ENCODE peak calls at places on chromosomes 11 and 22, in seven cellular contexts. L is fibroblast of lung; K is heart left ventricle; R is esophagus squamous epithelium; J is CD4-positive, CD25-positive, alpha-beta regulatory T cell; D is tibial artery; F is GM23338. V is an unnamed sample.
A peak's percentile ranks its signal among the peaks of the same experiment; 100 is the strongest.

GRCh38 chr11:15663778-15664218 is 549.1 kb downstream of the INSC start:
- DNase-seq in L (no peak), K (no peak), R (no peak), J (no peak), D (no peak), F (peak; percentile 62), V (no peak)

GRCh38 chr11:69000391-69000790 is 12.7 kb downstream of the MRGPRF start:
- DNase-seq in L (no peak), K (peak; percentile 6), R (no peak), J (no peak), D (no peak), F (no peak), V (no peak)

GRCh38 chr11:75577198-75577597 is 15.1 kb downstream of the SERPINH1 start:
- DNase-seq in L (no peak), K (no peak), R (no peak), J (peak; percentile 43), D (no peak), F (peak; percentile 73), V (peak; percentile 76)

GRCh38 chr11:106424111-106424510 is 346.6 kb downstream of the AASDHPPT start:
- DNase-seq in L (peak; percentile 78), K (no peak), R (no peak), J (no peak), D (no peak), F (no peak), V (no peak)

GRCh38 chr22:26724414-26724813 is 67.0 kb downstream of the MIAT start:
- DNase-seq in L (no peak), K (no peak), R (no peak), J (no peak), D (no peak), F (no peak), V (no peak)

GRCh38 chr11:69444381-69445130 is 36.9 kb upstream of the LINC01488 start:
- DNase-seq in L (peak; percentile 94), K (peak; percentile 76), R (no peak), J (no peak), D (peak; percentile 85), F (peak; percentile 60), V (peak; percentile 46)

GRCh38 chr11:66547662-66548009 is 933 bp downstream of the ACTN3 start:
- DNase-seq in L (no peak), K (no peak), R (no peak), J (no peak), D (no peak), F (peak; percentile 73), V (no peak)

GRCh38 chr11:113296447-113297205 is 17.8 kb upstream of the TTC12 start:
- DNase-seq in L (no peak), K (no peak), R (no peak), J (no peak), D (no peak), F (peak; percentile 19), V (no peak)

GRCh38 chr11:71334191-71334590 is 81.8 kb upstream of the SHANK2 start:
- DNase-seq in L (no peak), K (no peak), R (no peak), J (no peak), D (peak; percentile 52), F (no peak), V (no peak)

GRCh38 chr11:65790104-65790901 is 3.4 kb downstream of the OVOL1 start:
- DNase-seq in L (no peak), K (no peak), R (no peak), J (no peak), D (no peak), F (no peak), V (no peak)

GRCh38 chr22:42704896-42705295 is 15.8 kb downstream of the A4GALT start:
- DNase-seq in L (no peak), K (no peak), R (no peak), J (no peak), D (no peak), F (peak; percentile 51), V (no peak)

GRCh38 chr11:88338223-88338661 is 706 bp upstream of the CTSC start:
- DNase-seq in L (peak; percentile 88), K (peak; percentile 37), R (no peak), J (peak; percentile 35), D (peak; percentile 64), F (peak; percentile 41), V (peak; percentile 57)

GRCh38 chr11:105986554-105986953 is 35.5 kb downstream of the MSANTD4 start:
- DNase-seq in L (no peak), K (no peak), R (no peak), J (no peak), D (no peak), F (no peak), V (no peak)

GRCh38 chr22:43743131-43743530 is 69.0 kb downstream of the EFCAB6 start:
- DNase-seq in L (no peak), K (no peak), R (no peak), J (no peak), D (no peak), F (peak; percentile 81), V (no peak)

GRCh38 chr22:37313376-37314314 is 31.3 kb downstream of the CYTH4 start:
- DNase-seq in L (no peak), K (no peak), R (no peak), J (no peak), D (no peak), F (no peak), V (no peak)

GRCh38 chr22:33898121-33898520 is 22.2 kb downstream of the LARGE1 start:
- DNase-seq in L (no peak), K (no peak), R (no peak), J (no peak), D (no peak), F (peak; percentile 66), V (no peak)

GRCh38 chr22:27438271-27438980 is 363.1 kb downstream of the MN1 start:
- DNase-seq in L (peak; percentile 36), K (no peak), R (no peak), J (no peak), D (peak; percentile 80), F (no peak), V (peak; percentile 24)

GRCh38 chr22:21449531-21450319 is 17.5 kb upstream of the TMEM191C start:
- DNase-seq in L (peak; percentile 9), K (peak; percentile 16), R (no peak), J (no peak), D (peak; percentile 55), F (no peak), V (no peak)

GRCh38 chr11:19938051-19938856 is 222.0 kb downstream of the DBX1 start:
- DNase-seq in L (peak; percentile 65), K (no peak), R (no peak), J (no peak), D (no peak), F (peak; percentile 79), V (peak; percentile 48)

DNA sequence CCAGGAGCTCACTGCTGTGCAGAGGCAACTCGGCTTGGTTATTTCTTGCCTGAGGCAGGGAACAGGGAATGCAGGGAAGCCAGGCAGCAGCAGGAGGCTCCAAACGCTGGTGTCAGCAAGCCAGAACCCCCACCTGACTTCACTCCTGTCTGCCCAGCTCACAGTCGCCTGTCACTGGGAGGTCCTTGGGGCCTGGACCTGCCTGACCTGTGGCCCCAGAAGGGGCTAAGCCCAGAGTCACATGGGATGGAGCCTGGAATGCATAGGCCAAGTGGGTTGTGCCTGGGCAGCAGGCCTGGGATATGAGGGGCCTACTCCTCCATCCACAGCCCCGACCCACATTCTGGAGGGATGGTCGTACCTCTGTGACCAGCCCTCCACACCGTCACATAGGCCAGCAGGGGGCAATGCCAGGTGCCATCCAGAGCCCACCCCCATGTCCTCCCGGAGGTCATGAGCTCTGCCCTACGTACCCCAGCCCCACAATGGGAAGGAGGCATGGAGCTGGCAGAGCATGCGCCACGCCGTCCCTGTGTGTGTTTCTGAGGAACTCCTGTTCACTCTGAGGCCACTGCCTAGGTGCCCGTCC is 5.2 kb downstream of the RASSF7 start:
- DNase-seq in L (no peak), K (no peak), R (no peak), J (no peak), D (no peak), F (peak; percentile 44), V (no peak)
- H3K4me1 ChIP-seq in L (peaks cover 2% of the 10 kb centered on the region), K (no peaks in the 10 kb centered on the region), R (peaks cover 81% of the 10 kb centered on the region), J (peaks cover 24% of the 10 kb centered on the region), D (peaks cover 24% of the 10 kb centered on the region), F (peaks cover 16% of the 10 kb centered on the region), V (peaks cover 20% of the 10 kb centered on the region)

GRCh38 chr11:2394818-2395105 is 5.8 kb upstream of the TSSC4 start:
- DNase-seq in L (no peak), K (no peak), R (no peak), J (no peak), D (no peak), F (no peak), V (no peak)
- H3K4me1 ChIP-seq in L (peaks cover 16% of the 10 kb centered on the region), K (peaks cover 7% of the 10 kb centered on the region), R (peaks cover 66% of the 10 kb centered on the region), J (peaks cover 7% of the 10 kb centered on the region), D (peaks cover 39% of the 10 kb centered on the region), F (no peaks in the 10 kb centered on the region), V (peaks cover 19% of the 10 kb centered on the region)

DNA sequence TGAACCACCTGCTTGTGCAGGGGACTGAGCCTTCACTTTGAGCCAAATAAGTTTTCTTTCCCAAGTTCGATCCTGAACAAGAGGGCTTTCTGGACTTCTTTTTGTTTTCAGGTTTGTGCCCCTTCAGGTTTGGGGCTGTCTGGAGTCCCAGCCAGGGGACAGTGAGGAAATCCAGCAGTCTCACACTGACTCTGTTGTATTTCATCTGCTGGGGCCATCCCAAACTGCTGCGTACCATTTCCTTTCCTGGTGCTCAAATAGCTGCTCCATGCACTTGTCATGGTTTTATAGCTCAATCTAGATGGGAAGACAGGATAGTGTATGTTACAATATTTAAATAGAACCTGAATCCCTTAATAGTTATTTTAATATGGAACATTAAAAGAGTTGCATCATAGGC is 66.3 kb upstream of the IGLL5 start:
- DNase-seq in L (no peak), K (no peak), R (no peak), J (no peak), D (no peak), F (no peak), V (no peak)
- H3K4me1 ChIP-seq in L (no peaks in the 10 kb centered on the region), K (no peaks in the 10 kb centered on the region), R (peaks cover 3% of the 10 kb centered on the region), J (peaks cover 80% of the 10 kb centered on the region), D (no peaks in the 10 kb centered on the region), F (no peaks in the 10 kb centered on the region), V (no peaks in the 10 kb centered on the region)

DNA sequence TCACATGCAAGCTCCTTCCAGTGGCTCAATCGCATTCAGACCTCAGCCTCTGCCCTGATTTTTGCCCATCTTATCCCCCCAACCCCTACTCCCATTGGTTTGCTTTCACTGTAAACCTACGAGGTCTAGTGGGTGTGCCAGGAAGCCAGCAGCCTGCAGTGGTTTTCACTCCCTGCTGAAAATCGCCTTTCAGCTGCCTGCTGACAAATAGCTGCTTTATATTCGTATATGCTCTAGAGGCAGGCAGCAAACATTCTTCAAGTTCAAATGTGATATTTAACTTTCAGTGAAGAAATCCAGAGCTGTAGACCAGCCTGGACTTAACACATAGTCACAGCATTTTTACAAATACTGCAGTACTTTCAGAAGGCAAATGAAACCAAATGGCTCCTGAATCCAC is 92.8 kb upstream of the APOA1 start:
- DNase-seq in L (peak; percentile 61), K (peak; percentile 32), R (no peak), J (no peak), D (no peak), F (peak; percentile 39), V (no peak)
- H3K4me1 ChIP-seq in L (peaks cover 5% of the 10 kb centered on the region), K (peaks cover 12% of the 10 kb centered on the region), R (peaks cover 47% of the 10 kb centered on the region), J (peaks cover 68% of the 10 kb centered on the region), D (peaks cover 35% of the 10 kb centered on the region), F (peaks cover 24% of the 10 kb centered on the region), V (peaks cover 4% of the 10 kb centered on the region)

GRCh38 chr22:45930324-45930723 is 46.6 kb downstream of the WNT7B start:
- DNase-seq in L (no peak), K (no peak), R (no peak), J (no peak), D (no peak), F (no peak), V (no peak)
- H3K4me1 ChIP-seq in L (peaks cover 4% of the 10 kb centered on the region), K (no peaks in the 10 kb centered on the region), R (peaks cover 18% of the 10 kb centered on the region), J (no peaks in the 10 kb centered on the region), D (peaks cover 18% of the 10 kb centered on the region), F (no peaks in the 10 kb centered on the region), V (no peaks in the 10 kb centered on the region)